ENCODE peak calls at places on chromosome X, in seven cellular contexts. One of them, this sample, is unnamed.
A peak's percentile ranks its signal among the peaks of the same experiment; 100 is the strongest.

GRCh38 chrX:13088155-13088485 is 43.7 kb upstream of the FAM9C start:
- DNase-seq in NCI-H510A treated with DMSO at 0.1 percent for 48 hours: no peak
- DNase-seq in epithelial cell of esophagus: no peak
- DNase-seq in stimulated activated CD4-positive, alpha-beta T cell treated with anti-CD3 and anti-CD28 coated beads, Interleukin-4, amount 100 ng/mL, for 1 hour: no peak
- DNase-seq in NCI-H2107: no peak
- DNase-seq in foreskin fibroblast: no peak
- DNase-seq in T-helper 17 cell: no peak
- DNase-seq in this sample: no peak

GRCh38 chrX:150355898-150356297 is 7.2 kb upstream of the MAMLD1 start:
- DNase-seq in NCI-H510A treated with DMSO at 0.1 percent for 48 hours: no peak
- DNase-seq in epithelial cell of esophagus: no peak
- DNase-seq in stimulated activated CD4-positive, alpha-beta T cell treated with anti-CD3 and anti-CD28 coated beads, Interleukin-4, amount 100 ng/mL, for 1 hour: no peak
- DNase-seq in NCI-H2107: no peak
- DNase-seq in foreskin fibroblast: no peak
- DNase-seq in T-helper 17 cell: no peak
- DNase-seq in this sample: no peak

GRCh38 chrX:123696334-123696733 is 36.5 kb downstream of the THOC2 start:
- DNase-seq in NCI-H510A treated with DMSO at 0.1 percent for 48 hours: no peak
- DNase-seq in epithelial cell of esophagus: no peak
- DNase-seq in stimulated activated CD4-positive, alpha-beta T cell treated with anti-CD3 and anti-CD28 coated beads, Interleukin-4, amount 100 ng/mL, for 1 hour: no peak
- DNase-seq in NCI-H2107: no peak
- DNase-seq in foreskin fibroblast: no peak
- DNase-seq in T-helper 17 cell: no peak
- DNase-seq in this sample: no peak

GRCh38 chrX:150362599-150363481 is at the start of gene MAMLD1:
- DNase-seq in NCI-H510A treated with DMSO at 0.1 percent for 48 hours: no peak
- DNase-seq in epithelial cell of esophagus: peak; percentile 82
- DNase-seq in stimulated activated CD4-positive, alpha-beta T cell treated with anti-CD3 and anti-CD28 coated beads, Interleukin-4, amount 100 ng/mL, for 1 hour: peak; percentile 66
- DNase-seq in NCI-H2107: no peak
- DNase-seq in foreskin fibroblast: peak; percentile 91
- DNase-seq in T-helper 17 cell: peak; percentile 31
- DNase-seq in this sample: no peak

GRCh38 chrX:69015156-69015555 is 150.1 kb downstream of the PJA1 start:
- DNase-seq in NCI-H510A treated with DMSO at 0.1 percent for 48 hours: no peak
- DNase-seq in epithelial cell of esophagus: no peak
- DNase-seq in stimulated activated CD4-positive, alpha-beta T cell treated with anti-CD3 and anti-CD28 coated beads, Interleukin-4, amount 100 ng/mL, for 1 hour: no peak
- DNase-seq in NCI-H2107: no peak
- DNase-seq in foreskin fibroblast: no peak
- DNase-seq in T-helper 17 cell: no peak
- DNase-seq in this sample: no peak

GRCh38 chrX:12950851-12951589 is 23.9 kb upstream of the TMSB4X start:
- DNase-seq in NCI-H510A treated with DMSO at 0.1 percent for 48 hours: no peak
- DNase-seq in epithelial cell of esophagus: no peak
- DNase-seq in stimulated activated CD4-positive, alpha-beta T cell treated with anti-CD3 and anti-CD28 coated beads, Interleukin-4, amount 100 ng/mL, for 1 hour: peak; percentile 62
- DNase-seq in NCI-H2107: no peak
- DNase-seq in foreskin fibroblast: no peak
- DNase-seq in T-helper 17 cell: peak; percentile 52
- DNase-seq in this sample: no peak

GRCh38 chrX:108018659-108019381 is 26.0 kb upstream of the VSIG1 start:
- DNase-seq in NCI-H510A treated with DMSO at 0.1 percent for 48 hours: no peak
- DNase-seq in epithelial cell of esophagus: peak; percentile 5
- DNase-seq in stimulated activated CD4-positive, alpha-beta T cell treated with anti-CD3 and anti-CD28 coated beads, Interleukin-4, amount 100 ng/mL, for 1 hour: no peak
- DNase-seq in NCI-H2107: no peak
- DNase-seq in foreskin fibroblast: no peak
- DNase-seq in T-helper 17 cell: no peak
- DNase-seq in this sample: no peak

GRCh38 chrX:47898024-47898423 is 61.3 kb downstream of the ZNF81 start:
- DNase-seq in NCI-H510A treated with DMSO at 0.1 percent for 48 hours: no peak
- DNase-seq in epithelial cell of esophagus: no peak
- DNase-seq in stimulated activated CD4-positive, alpha-beta T cell treated with anti-CD3 and anti-CD28 coated beads, Interleukin-4, amount 100 ng/mL, for 1 hour: no peak
- DNase-seq in NCI-H2107: no peak
- DNase-seq in foreskin fibroblast: no peak
- DNase-seq in T-helper 17 cell: no peak
- DNase-seq in this sample: no peak

GRCh38 chrX:48957477-48957826 is at the start of gene OTUD5:
- DNase-seq in NCI-H510A treated with DMSO at 0.1 percent for 48 hours: no peak
- DNase-seq in epithelial cell of esophagus: no peak
- DNase-seq in stimulated activated CD4-positive, alpha-beta T cell treated with anti-CD3 and anti-CD28 coated beads, Interleukin-4, amount 100 ng/mL, for 1 hour: peak; percentile 73
- DNase-seq in NCI-H2107: peak; percentile 76
- DNase-seq in foreskin fibroblast: peak; percentile 78
- DNase-seq in T-helper 17 cell: peak; percentile 49
- DNase-seq in this sample: peak; percentile 58

GRCh38 chrX:83101961-83102360 is 406.1 kb upstream of the POU3F4 start:
- DNase-seq in NCI-H510A treated with DMSO at 0.1 percent for 48 hours: no peak
- DNase-seq in epithelial cell of esophagus: no peak
- DNase-seq in stimulated activated CD4-positive, alpha-beta T cell treated with anti-CD3 and anti-CD28 coated beads, Interleukin-4, amount 100 ng/mL, for 1 hour: no peak
- DNase-seq in NCI-H2107: no peak
- DNase-seq in foreskin fibroblast: no peak
- DNase-seq in T-helper 17 cell: no peak
- DNase-seq in this sample: no peak

GRCh38 chrX:9555354-9555753 is 90.5 kb downstream of the TBL1X start:
- DNase-seq in NCI-H510A treated with DMSO at 0.1 percent for 48 hours: no peak
- DNase-seq in epithelial cell of esophagus: peak; percentile 18
- DNase-seq in stimulated activated CD4-positive, alpha-beta T cell treated with anti-CD3 and anti-CD28 coated beads, Interleukin-4, amount 100 ng/mL, for 1 hour: no peak
- DNase-seq in NCI-H2107: no peak
- DNase-seq in foreskin fibroblast: no peak
- DNase-seq in T-helper 17 cell: no peak
- DNase-seq in this sample: no peak

GRCh38 chrX:41133551-41133950 is 48.3 kb downstream of the USP9X start:
- DNase-seq in NCI-H510A treated with DMSO at 0.1 percent for 48 hours: no peak
- DNase-seq in epithelial cell of esophagus: no peak
- DNase-seq in stimulated activated CD4-positive, alpha-beta T cell treated with anti-CD3 and anti-CD28 coated beads, Interleukin-4, amount 100 ng/mL, for 1 hour: no peak
- DNase-seq in NCI-H2107: no peak
- DNase-seq in foreskin fibroblast: no peak
- DNase-seq in T-helper 17 cell: no peak
- DNase-seq in this sample: no peak

GRCh38 chrX:3548743-3549441 is 164.6 kb downstream of the PRKX start:
- DNase-seq in NCI-H510A treated with DMSO at 0.1 percent for 48 hours: peak; percentile 31
- DNase-seq in epithelial cell of esophagus: peak; percentile 43
- DNase-seq in stimulated activated CD4-positive, alpha-beta T cell treated with anti-CD3 and anti-CD28 coated beads, Interleukin-4, amount 100 ng/mL, for 1 hour: no peak
- DNase-seq in NCI-H2107: no peak
- DNase-seq in foreskin fibroblast: peak; percentile 74
- DNase-seq in T-helper 17 cell: no peak
- DNase-seq in this sample: peak; percentile 51

GRCh38 chrX:63764946-63765345 is 20.1 kb downstream of the ARHGEF9 start:
- DNase-seq in NCI-H510A treated with DMSO at 0.1 percent for 48 hours: no peak
- DNase-seq in epithelial cell of esophagus: peak; percentile 59
- DNase-seq in stimulated activated CD4-positive, alpha-beta T cell treated with anti-CD3 and anti-CD28 coated beads, Interleukin-4, amount 100 ng/mL, for 1 hour: no peak
- DNase-seq in NCI-H2107: no peak
- DNase-seq in foreskin fibroblast: peak; percentile 54
- DNase-seq in T-helper 17 cell: no peak
- DNase-seq in this sample: no peak

GRCh38 chrX:34612036-34612435 is 45.0 kb downstream of the TMEM47 start:
- DNase-seq in NCI-H510A treated with DMSO at 0.1 percent for 48 hours: peak; percentile 45
- DNase-seq in epithelial cell of esophagus: peak; percentile 32
- DNase-seq in stimulated activated CD4-positive, alpha-beta T cell treated with anti-CD3 and anti-CD28 coated beads, Interleukin-4, amount 100 ng/mL, for 1 hour: no peak
- DNase-seq in NCI-H2107: no peak
- DNase-seq in foreskin fibroblast: no peak
- DNase-seq in T-helper 17 cell: no peak
- DNase-seq in this sample: no peak

GRCh38 chrX:10450229-10450958 is 170.0 kb downstream of the MID1 start:
- DNase-seq in NCI-H510A treated with DMSO at 0.1 percent for 48 hours: no peak
- DNase-seq in epithelial cell of esophagus: peak; percentile 40
- DNase-seq in stimulated activated CD4-positive, alpha-beta T cell treated with anti-CD3 and anti-CD28 coated beads, Interleukin-4, amount 100 ng/mL, for 1 hour: no peak
- DNase-seq in NCI-H2107: no peak
- DNase-seq in foreskin fibroblast: peak; percentile 70
- DNase-seq in T-helper 17 cell: no peak
- DNase-seq in this sample: no peak

GRCh38 chrX:132218100-132218807 is 993 bp downstream of the RAP2C start:
- DNase-seq in NCI-H510A treated with DMSO at 0.1 percent for 48 hours: peak; percentile 50
- DNase-seq in epithelial cell of esophagus: peak; percentile 88
- DNase-seq in stimulated activated CD4-positive, alpha-beta T cell treated with anti-CD3 and anti-CD28 coated beads, Interleukin-4, amount 100 ng/mL, for 1 hour: peak; percentile 76
- DNase-seq in NCI-H2107: peak; percentile 80
- DNase-seq in foreskin fibroblast: peak; percentile 92
- DNase-seq in T-helper 17 cell: peak; percentile 68
- DNase-seq in this sample: peak; percentile 79

GRCh38 chrX:150324035-150324728 is 38.9 kb upstream of the MAMLD1 start:
- DNase-seq in NCI-H510A treated with DMSO at 0.1 percent for 48 hours: no peak
- DNase-seq in epithelial cell of esophagus: peak; percentile 71
- DNase-seq in stimulated activated CD4-positive, alpha-beta T cell treated with anti-CD3 and anti-CD28 coated beads, Interleukin-4, amount 100 ng/mL, for 1 hour: no peak
- DNase-seq in NCI-H2107: no peak
- DNase-seq in foreskin fibroblast: peak; percentile 79
- DNase-seq in T-helper 17 cell: no peak
- DNase-seq in this sample: no peak

GRCh38 chrX:21975827-21976226 is 35.3 kb downstream of the SMS start:
- DNase-seq in NCI-H510A treated with DMSO at 0.1 percent for 48 hours: no peak
- DNase-seq in epithelial cell of esophagus: peak; percentile 35
- DNase-seq in stimulated activated CD4-positive, alpha-beta T cell treated with anti-CD3 and anti-CD28 coated beads, Interleukin-4, amount 100 ng/mL, for 1 hour: no peak
- DNase-seq in NCI-H2107: no peak
- DNase-seq in foreskin fibroblast: peak; percentile 81
- DNase-seq in T-helper 17 cell: no peak
- DNase-seq in this sample: no peak

GRCh38 chrX:129945131-129945530 is 37.3 kb upstream of the BCORL1 start:
- DNase-seq in NCI-H510A treated with DMSO at 0.1 percent for 48 hours: no peak
- DNase-seq in epithelial cell of esophagus: no peak
- DNase-seq in stimulated activated CD4-positive, alpha-beta T cell treated with anti-CD3 and anti-CD28 coated beads, Interleukin-4, amount 100 ng/mL, for 1 hour: no peak
- DNase-seq in NCI-H2107: no peak
- DNase-seq in foreskin fibroblast: peak; percentile 63
- DNase-seq in T-helper 17 cell: no peak
- DNase-seq in this sample: no peak

GRCh38 chrX:153864561-153865320 is 21.2 kb downstream of the L1CAM start:
- DNase-seq in NCI-H510A treated with DMSO at 0.1 percent for 48 hours: no peak
- DNase-seq in epithelial cell of esophagus: no peak
- DNase-seq in stimulated activated CD4-positive, alpha-beta T cell treated with anti-CD3 and anti-CD28 coated beads, Interleukin-4, amount 100 ng/mL, for 1 hour: no peak
- DNase-seq in NCI-H2107: no peak
- DNase-seq in foreskin fibroblast: no peak
- DNase-seq in T-helper 17 cell: no peak
- DNase-seq in this sample: no peak

GRCh38 chrX:49266536-49267445 is 2.3 kb upstream of the FOXP3 start:
- DNase-seq in NCI-H510A treated with DMSO at 0.1 percent for 48 hours: no peak
- DNase-seq in epithelial cell of esophagus: no peak
- DNase-seq in stimulated activated CD4-positive, alpha-beta T cell treated with anti-CD3 and anti-CD28 coated beads, Interleukin-4, amount 100 ng/mL, for 1 hour: no peak
- DNase-seq in NCI-H2107: no peak
- DNase-seq in foreskin fibroblast: no peak
- DNase-seq in T-helper 17 cell: no peak
- DNase-seq in this sample: no peak

GRCh38 chrX:155262970-155263754 is 1.1 kb downstream of the RAB39B start:
- DNase-seq in NCI-H510A treated with DMSO at 0.1 percent for 48 hours: peak; percentile 12
- DNase-seq in epithelial cell of esophagus: no peak
- DNase-seq in stimulated activated CD4-positive, alpha-beta T cell treated with anti-CD3 and anti-CD28 coated beads, Interleukin-4, amount 100 ng/mL, for 1 hour: no peak
- DNase-seq in NCI-H2107: no peak
- DNase-seq in foreskin fibroblast: no peak
- DNase-seq in T-helper 17 cell: no peak
- DNase-seq in this sample: no peak

GRCh38 chrX:14528629-14529287 is 578 bp upstream of the GLRA2 start:
- DNase-seq in NCI-H510A treated with DMSO at 0.1 percent for 48 hours: peak; percentile 56
- DNase-seq in epithelial cell of esophagus: peak; percentile 58
- DNase-seq in stimulated activated CD4-positive, alpha-beta T cell treated with anti-CD3 and anti-CD28 coated beads, Interleukin-4, amount 100 ng/mL, for 1 hour: peak; percentile 38
- DNase-seq in NCI-H2107: peak; percentile 53
- DNase-seq in foreskin fibroblast: peak; percentile 81
- DNase-seq in T-helper 17 cell: peak; percentile 7
- DNase-seq in this sample: peak; percentile 28

GRCh38 chrX:7146703-7147430 is 645 bp upstream of the STS start:
- DNase-seq in NCI-H510A treated with DMSO at 0.1 percent for 48 hours: peak; percentile 33
- DNase-seq in epithelial cell of esophagus: peak; percentile 11
- DNase-seq in stimulated activated CD4-positive, alpha-beta T cell treated with anti-CD3 and anti-CD28 coated beads, Interleukin-4, amount 100 ng/mL, for 1 hour: no peak
- DNase-seq in NCI-H2107: no peak
- DNase-seq in foreskin fibroblast: peak; percentile 24
- DNase-seq in T-helper 17 cell: no peak
- DNase-seq in this sample: no peak

GRCh38 chrX:42714981-42715688 is 62.8 kb downstream of the PPP1R2C start:
- DNase-seq in NCI-H510A treated with DMSO at 0.1 percent for 48 hours: peak; percentile 5
- DNase-seq in epithelial cell of esophagus: peak; percentile 66
- DNase-seq in stimulated activated CD4-positive, alpha-beta T cell treated with anti-CD3 and anti-CD28 coated beads, Interleukin-4, amount 100 ng/mL, for 1 hour: peak; percentile 45
- DNase-seq in NCI-H2107: no peak
- DNase-seq in foreskin fibroblast: no peak
- DNase-seq in T-helper 17 cell: peak; percentile 7
- DNase-seq in this sample: no peak

GRCh38 chrX:56343231-56343630 is 111.1 kb downstream of the KLF8 start:
- DNase-seq in NCI-H510A treated with DMSO at 0.1 percent for 48 hours: no peak
- DNase-seq in epithelial cell of esophagus: no peak
- DNase-seq in stimulated activated CD4-positive, alpha-beta T cell treated with anti-CD3 and anti-CD28 coated beads, Interleukin-4, amount 100 ng/mL, for 1 hour: no peak
- DNase-seq in NCI-H2107: no peak
- DNase-seq in foreskin fibroblast: no peak
- DNase-seq in T-helper 17 cell: no peak
- DNase-seq in this sample: no peak

GRCh38 chrX:37912286-37912685 is 64.9 kb upstream of the DYNLT3 start:
- DNase-seq in NCI-H510A treated with DMSO at 0.1 percent for 48 hours: no peak
- DNase-seq in epithelial cell of esophagus: peak; percentile 16
- DNase-seq in stimulated activated CD4-positive, alpha-beta T cell treated with anti-CD3 and anti-CD28 coated beads, Interleukin-4, amount 100 ng/mL, for 1 hour: no peak
- DNase-seq in NCI-H2107: no peak
- DNase-seq in foreskin fibroblast: peak; percentile 10
- DNase-seq in T-helper 17 cell: no peak
- DNase-seq in this sample: no peak

GRCh38 chrX:154004315-154004714 is 15.4 kb downstream of the IRAK1 start:
- DNase-seq in NCI-H510A treated with DMSO at 0.1 percent for 48 hours: no peak
- DNase-seq in epithelial cell of esophagus: no peak
- DNase-seq in stimulated activated CD4-positive, alpha-beta T cell treated with anti-CD3 and anti-CD28 coated beads, Interleukin-4, amount 100 ng/mL, for 1 hour: no peak
- DNase-seq in NCI-H2107: no peak
- DNase-seq in foreskin fibroblast: no peak
- DNase-seq in T-helper 17 cell: no peak
- DNase-seq in this sample: no peak

GRCh38 chrX:46251755-46252154 is 293.5 kb downstream of the ZNF674 start:
- DNase-seq in NCI-H510A treated with DMSO at 0.1 percent for 48 hours: no peak
- DNase-seq in epithelial cell of esophagus: peak; percentile 51
- DNase-seq in stimulated activated CD4-positive, alpha-beta T cell treated with anti-CD3 and anti-CD28 coated beads, Interleukin-4, amount 100 ng/mL, for 1 hour: no peak
- DNase-seq in NCI-H2107: no peak
- DNase-seq in foreskin fibroblast: peak; percentile 74
- DNase-seq in T-helper 17 cell: no peak
- DNase-seq in this sample: no peak

GRCh38 chrX:9790866-9791265 is 4.6 kb downstream of the SHROOM2 start:
- DNase-seq in NCI-H510A treated with DMSO at 0.1 percent for 48 hours: no peak
- DNase-seq in epithelial cell of esophagus: peak; percentile 83
- DNase-seq in stimulated activated CD4-positive, alpha-beta T cell treated with anti-CD3 and anti-CD28 coated beads, Interleukin-4, amount 100 ng/mL, for 1 hour: no peak
- DNase-seq in NCI-H2107: no peak
- DNase-seq in foreskin fibroblast: no peak
- DNase-seq in T-helper 17 cell: no peak
- DNase-seq in this sample: no peak

GRCh38 chrX:84339507-84340364 is 151.7 kb upstream of the RPS6KA6 start:
- DNase-seq in NCI-H510A treated with DMSO at 0.1 percent for 48 hours: peak; percentile 2
- DNase-seq in epithelial cell of esophagus: peak; percentile 36
- DNase-seq in stimulated activated CD4-positive, alpha-beta T cell treated with anti-CD3 and anti-CD28 coated beads, Interleukin-4, amount 100 ng/mL, for 1 hour: no peak
- DNase-seq in NCI-H2107: peak; percentile 6
- DNase-seq in foreskin fibroblast: peak; percentile 9
- DNase-seq in T-helper 17 cell: no peak
- DNase-seq in this sample: no peak

GRCh38 chrX:48649109-48649508 is 34.5 kb upstream of the WAS start:
- DNase-seq in NCI-H510A treated with DMSO at 0.1 percent for 48 hours: no peak
- DNase-seq in epithelial cell of esophagus: peak; percentile 2
- DNase-seq in stimulated activated CD4-positive, alpha-beta T cell treated with anti-CD3 and anti-CD28 coated beads, Interleukin-4, amount 100 ng/mL, for 1 hour: no peak
- DNase-seq in NCI-H2107: no peak
- DNase-seq in foreskin fibroblast: no peak
- DNase-seq in T-helper 17 cell: no peak
- DNase-seq in this sample: no peak

GRCh38 chrX:81348388-81348787 is 146.5 kb downstream of the SH3BGRL start:
- DNase-seq in NCI-H510A treated with DMSO at 0.1 percent for 48 hours: no peak
- DNase-seq in epithelial cell of esophagus: no peak
- DNase-seq in stimulated activated CD4-positive, alpha-beta T cell treated with anti-CD3 and anti-CD28 coated beads, Interleukin-4, amount 100 ng/mL, for 1 hour: no peak
- DNase-seq in NCI-H2107: no peak
- DNase-seq in foreskin fibroblast: no peak
- DNase-seq in T-helper 17 cell: no peak
- DNase-seq in this sample: no peak

GRCh38 chrX:73577368-73577767 is 14.4 kb downstream of the CHIC1 start:
- DNase-seq in NCI-H510A treated with DMSO at 0.1 percent for 48 hours: no peak
- DNase-seq in epithelial cell of esophagus: peak; percentile 83
- DNase-seq in stimulated activated CD4-positive, alpha-beta T cell treated with anti-CD3 and anti-CD28 coated beads, Interleukin-4, amount 100 ng/mL, for 1 hour: no peak
- DNase-seq in NCI-H2107: no peak
- DNase-seq in foreskin fibroblast: peak; percentile 78
- DNase-seq in T-helper 17 cell: no peak
- DNase-seq in this sample: no peak

GRCh38 chrX:117510453-117510852 is 606.2 kb downstream of the KLHL13 start:
- DNase-seq in NCI-H510A treated with DMSO at 0.1 percent for 48 hours: peak; percentile 7
- DNase-seq in epithelial cell of esophagus: peak; percentile 24
- DNase-seq in stimulated activated CD4-positive, alpha-beta T cell treated with anti-CD3 and anti-CD28 coated beads, Interleukin-4, amount 100 ng/mL, for 1 hour: no peak
- DNase-seq in NCI-H2107: no peak
- DNase-seq in foreskin fibroblast: no peak
- DNase-seq in T-helper 17 cell: no peak
- DNase-seq in this sample: no peak